ENCODE peak calls at places on chromosomes 5 and 9, in four cellular contexts. F is GDM1, L is COR-L47, Z is heart right ventricle. S is an unnamed sample.
A peak's percentile ranks its signal among the peaks of the same experiment; 100 is the strongest.

GRCh38 chr9:136296434-136297015 is 7.4 kb downstream of the CCDC187 start:
- DNase-seq in Z (peak; percentile 8), F (no peak), L (no peak), S (no peak)

GRCh38 chr5:142904421-142904820 is 134.2 kb downstream of the ARHGAP26 start:
- DNase-seq in F (no peak), L (no peak), Z (no peak), S (no peak)

GRCh38 chr5:16673241-16673998 is 56.6 kb upstream of the RETREG1 start:
- DNase-seq in Z (no peak), F (no peak), L (peak; percentile 62), S (peak; percentile 84)

GRCh38 chr5:92662741-92663140 is 918.3 kb downstream of the NR2F1-AS1 start:
- DNase-seq in Z (no peak), F (no peak), L (no peak), S (no peak)

GRCh38 chr5:157994271-157994691 is 135.3 kb upstream of the CLINT1 start:
- DNase-seq in F (no peak), Z (no peak), L (no peak), S (no peak)

GRCh38 chr9:133759146-133759900 is 21.2 kb upstream of the SARDH start:
- DNase-seq in Z (peak; percentile 34), F (no peak), L (no peak), S (no peak)

GRCh38 chr5:43193952-43194321 is 1.9 kb downstream of the NIM1K start:
- DNase-seq in L (no peak), F (no peak), Z (no peak), S (no peak)

GRCh38 chr9:86772289-86772982 is 174.9 kb downstream of the GAS1 start:
- DNase-seq in L (no peak), F (no peak), Z (no peak), S (no peak)

GRCh38 chr5:152051499-152052454 is 127.1 kb upstream of the GLRA1 start:
- DNase-seq in L (no peak), Z (no peak), F (no peak), S (no peak)

GRCh38 chr9:4549751-4550295 is 59.6 kb downstream of the SLC1A1 start:
- DNase-seq in Z (no peak), F (no peak), L (no peak), S (no peak)

GRCh38 chr9:99489043-99489378 is 266.9 kb downstream of the SEC61B start:
- DNase-seq in L (no peak), Z (no peak), F (no peak), S (no peak)

GRCh38 chr9:36781532-36781931 is 208.8 kb downstream of the MELK start:
- DNase-seq in F (no peak), Z (no peak), L (no peak), S (no peak)

GRCh38 chr5:79236970-79237734 is 1.2 kb downstream of the JMY start:
- DNase-seq in F (no peak), Z (peak; percentile 29), L (peak; percentile 27), S (peak; percentile 64)

GRCh38 chr5:149141957-149142851 is 911 bp downstream of the ABLIM3 start:
- DNase-seq in L (no peak), F (no peak), Z (peak; percentile 43), S (peak; percentile 23)

GRCh38 chr5:149618581-149619248 is 37.4 kb downstream of the ARHGEF37 start:
- DNase-seq in F (peak; percentile 42), L (peak; percentile 41), Z (no peak), S (no peak)

GRCh38 chr5:154395407-154396106 is 50.2 kb upstream of the SAP30L start:
- DNase-seq in Z (no peak), F (no peak), L (peak; percentile 71), S (peak; percentile 6)

GRCh38 chr5:8134609-8135008 is 265.7 kb downstream of the MTRR start:
- DNase-seq in F (no peak), Z (no peak), L (no peak), S (no peak)

GRCh38 chr9:126676685-126677143 is 63.0 kb downstream of the LMX1B start:
- DNase-seq in L (no peak), Z (no peak), F (no peak), S (no peak)

GRCh38 chr5:137218896-137219295 is 280.2 kb downstream of the SPOCK1 start:
- DNase-seq in Z (no peak), L (peak; percentile 24), F (no peak), S (peak; percentile 43)

GRCh38 chr5:2263763-2264162 is 381.0 kb upstream of the IRX4 start:
- DNase-seq in Z (no peak), F (no peak), L (no peak), S (no peak)

GRCh38 chr5:133735346-133735745 is 123.0 kb upstream of the FSTL4 start:
- DNase-seq in Z (no peak), L (no peak), F (no peak), S (no peak)

GRCh38 chr9:114487607-114488300 is 17.5 kb downstream of the WHRN start:
- DNase-seq in F (peak; percentile 66), Z (no peak), L (peak; percentile 66), S (no peak)

GRCh38 chr9:116193636-116194035 is 40.0 kb downstream of the PAPPA start:
- DNase-seq in F (no peak), Z (no peak), L (no peak), S (no peak)

GRCh38 chr5:58450811-58451629 is 8.9 kb downstream of the PLK2 start:
- DNase-seq in Z (no peak), L (no peak), F (no peak), S (no peak)

S was measured in DMS79 treated with DMSO at 0.1 percent for 48 hours.